ENCODE peak calls at places on chromosome 13, in eight cellular contexts. One of them, this sample, is unnamed.

GRCh38 chr13:73844986-73845385 is 289.2 kb downstream of the KLF12 start:
- DNase-seq in SK-N-MC: no peak
- DNase-seq in HCT116: no peak
- DNase-seq in H1: no peak
- DNase-seq in endothelial cell of umbilical vein: no peak
- DNase-seq in HepG2: no peak
- DNase-seq in GM12878: no peak
- DNase-seq in K562: no peak
- DNase-seq in this sample: no peak

GRCh38 chr13:64428196-64428595 is 2801.9 kb downstream of the PCDH9 start:
- DNase-seq in GM12878: no peak
- DNase-seq in K562: no peak
- DNase-seq in H1: no peak
- DNase-seq in endothelial cell of umbilical vein: no peak
- DNase-seq in HepG2: no peak
- DNase-seq in SK-N-MC: no peak
- DNase-seq in HCT116: no peak
- DNase-seq in this sample: no peak

GRCh38 chr13:24662195-24663088 is 17.8 kb upstream of the ATP12A start:
- DNase-seq in HCT116: no peak
- DNase-seq in H1: no peak
- DNase-seq in SK-N-MC: no peak
- DNase-seq in K562: no peak
- DNase-seq in endothelial cell of umbilical vein: no peak
- DNase-seq in GM12878: no peak
- DNase-seq in HepG2: no peak
- DNase-seq in this sample: no peak

GRCh38 chr13:99566125-99567083 is 65.1 kb downstream of the TM9SF2 start:
- DNase-seq in endothelial cell of umbilical vein: no peak
- DNase-seq in HepG2: no peak
- DNase-seq in SK-N-MC: no peak
- DNase-seq in HCT116: no peak
- DNase-seq in GM12878: no peak
- DNase-seq in K562: no peak
- DNase-seq in H1: no peak
- DNase-seq in this sample: peak; percentile 45

GRCh38 chr13:34127523-34127922 is 309.6 kb downstream of the RFC3 start:
- DNase-seq in H1: peak; percentile 10
- DNase-seq in HCT116: no peak
- DNase-seq in endothelial cell of umbilical vein: no peak
- DNase-seq in GM12878: no peak
- DNase-seq in HepG2: no peak
- DNase-seq in K562: no peak
- DNase-seq in SK-N-MC: no peak
- DNase-seq in this sample: peak; percentile 32

GRCh38 chr13:84366484-84366883 is 484.2 kb upstream of the SLITRK1 start:
- DNase-seq in K562: no peak
- DNase-seq in HCT116: no peak
- DNase-seq in GM12878: no peak
- DNase-seq in endothelial cell of umbilical vein: no peak
- DNase-seq in H1: no peak
- DNase-seq in SK-N-MC: no peak
- DNase-seq in HepG2: no peak
- DNase-seq in this sample: peak; percentile 0

GRCh38 chr13:54945978-54946377 is 1917.4 kb downstream of the OLFM4 start:
- DNase-seq in K562: no peak
- DNase-seq in HCT116: no peak
- DNase-seq in endothelial cell of umbilical vein: no peak
- DNase-seq in SK-N-MC: no peak
- DNase-seq in HepG2: no peak
- DNase-seq in GM12878: no peak
- DNase-seq in H1: no peak
- DNase-seq in this sample: peak; percentile 41

GRCh38 chr13:96473463-96474157 is 383.7 kb downstream of the HS6ST3 start:
- DNase-seq in SK-N-MC: no peak
- DNase-seq in H1: no peak
- DNase-seq in HCT116: no peak
- DNase-seq in K562: no peak
- DNase-seq in HepG2: no peak
- DNase-seq in GM12878: no peak
- DNase-seq in endothelial cell of umbilical vein: no peak
- DNase-seq in this sample: peak; percentile 46

GRCh38 chr13:75318138-75318833 is 163.7 kb downstream of the TBC1D4 start:
- DNase-seq in K562: no peak
- DNase-seq in endothelial cell of umbilical vein: no peak
- DNase-seq in HCT116: no peak
- DNase-seq in GM12878: no peak
- DNase-seq in HepG2: no peak
- DNase-seq in H1: no peak
- DNase-seq in SK-N-MC: no peak
- DNase-seq in this sample: no peak

GRCh38 chr13:80862466-80862865 is 521.5 kb upstream of the SPRY2 start:
- DNase-seq in SK-N-MC: no peak
- DNase-seq in HepG2: no peak
- DNase-seq in HCT116: no peak
- DNase-seq in K562: no peak
- DNase-seq in H1: no peak
- DNase-seq in endothelial cell of umbilical vein: no peak
- DNase-seq in GM12878: no peak
- DNase-seq in this sample: peak; percentile 35

GRCh38 chr13:40876020-40876738 is 86.8 kb downstream of the SLC25A15 start:
- DNase-seq in K562: no peak
- DNase-seq in endothelial cell of umbilical vein: no peak
- DNase-seq in GM12878: no peak
- DNase-seq in SK-N-MC: no peak
- DNase-seq in HepG2: no peak
- DNase-seq in HCT116: no peak
- DNase-seq in H1: no peak
- DNase-seq in this sample: no peak

GRCh38 chr13:89845874-89846273 is 1501.6 kb upstream of the MIR17HG start:
- DNase-seq in K562: no peak
- DNase-seq in SK-N-MC: no peak
- DNase-seq in H1: no peak
- DNase-seq in GM12878: no peak
- DNase-seq in endothelial cell of umbilical vein: no peak
- DNase-seq in HCT116: no peak
- DNase-seq in HepG2: no peak
- DNase-seq in this sample: no peak

GRCh38 chr13:50125306-50125555 is 110.0 kb downstream of the KCNRG start:
- DNase-seq in HCT116: no peak
- DNase-seq in SK-N-MC: no peak
- DNase-seq in endothelial cell of umbilical vein: no peak
- DNase-seq in GM12878: no peak
- DNase-seq in K562: no peak
- DNase-seq in H1: no peak
- DNase-seq in HepG2: no peak
- DNase-seq in this sample: no peak

GRCh38 chr13:22218784-22219183 is 547.9 kb downstream of the FGF9 start:
- DNase-seq in endothelial cell of umbilical vein: no peak
- DNase-seq in HCT116: no peak
- DNase-seq in K562: no peak
- DNase-seq in GM12878: no peak
- DNase-seq in SK-N-MC: no peak
- DNase-seq in H1: no peak
- DNase-seq in HepG2: no peak
- DNase-seq in this sample: no peak

GRCh38 chr13:44207476-44207875 is 166.1 kb upstream of the SERP2 start:
- DNase-seq in GM12878: no peak
- DNase-seq in H1: no peak
- DNase-seq in K562: no peak
- DNase-seq in SK-N-MC: no peak
- DNase-seq in HCT116: no peak
- DNase-seq in HepG2: no peak
- DNase-seq in endothelial cell of umbilical vein: no peak
- DNase-seq in this sample: no peak

GRCh38 chr13:44211753-44212152 is 161.9 kb upstream of the SERP2 start:
- DNase-seq in H1: no peak
- DNase-seq in K562: no peak
- DNase-seq in GM12878: no peak
- DNase-seq in endothelial cell of umbilical vein: no peak
- DNase-seq in SK-N-MC: no peak
- DNase-seq in HepG2: no peak
- DNase-seq in HCT116: no peak
- DNase-seq in this sample: no peak

GRCh38 chr13:44210525-44210924 is 163.1 kb upstream of the SERP2 start:
- DNase-seq in H1: no peak
- DNase-seq in SK-N-MC: no peak
- DNase-seq in GM12878: no peak
- DNase-seq in HepG2: no peak
- DNase-seq in endothelial cell of umbilical vein: no peak
- DNase-seq in K562: no peak
- DNase-seq in HCT116: no peak
- DNase-seq in this sample: no peak

GRCh38 chr13:44211286-44211685 is 162.3 kb upstream of the SERP2 start:
- DNase-seq in SK-N-MC: no peak
- DNase-seq in H1: no peak
- DNase-seq in HCT116: no peak
- DNase-seq in HepG2: no peak
- DNase-seq in GM12878: no peak
- DNase-seq in K562: no peak
- DNase-seq in endothelial cell of umbilical vein: no peak
- DNase-seq in this sample: no peak

DNA sequence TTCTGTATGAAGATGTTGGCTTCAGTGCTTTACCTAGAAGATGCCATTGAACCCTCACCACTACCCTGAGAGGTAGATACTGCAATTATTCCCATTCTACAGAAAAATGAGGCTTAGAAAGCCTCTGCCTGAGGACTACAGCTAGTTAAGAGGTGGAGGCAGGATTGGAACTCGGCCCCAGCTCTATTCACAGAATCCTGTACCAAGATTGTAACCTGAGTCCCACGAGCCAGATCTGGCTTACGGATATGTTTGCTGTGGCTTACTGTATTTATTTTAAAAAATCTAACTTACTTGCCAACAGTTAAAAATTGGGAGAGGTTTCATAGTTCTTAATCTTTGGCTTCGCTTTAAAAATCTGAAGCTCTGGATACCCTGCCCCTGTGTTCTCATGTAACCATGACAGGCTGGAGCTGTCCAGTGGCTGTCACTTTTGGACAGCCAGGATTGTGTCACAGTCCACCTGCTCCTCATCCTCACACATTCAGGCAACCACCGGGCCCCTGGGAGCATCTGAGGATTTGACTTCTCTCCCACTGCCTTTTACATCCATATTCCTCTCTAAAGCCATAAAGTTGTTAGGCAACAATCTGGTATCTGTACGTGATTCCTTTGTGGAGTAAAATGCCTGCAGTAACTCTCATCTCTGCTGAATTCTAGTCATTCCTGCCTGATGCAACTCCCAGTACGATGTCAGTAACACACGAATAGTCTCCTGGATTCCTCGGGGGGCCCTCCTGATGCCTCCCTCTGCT is 160.8 kb upstream of the SERP2 start:
- DNase-seq in SK-N-MC: no peak
- DNase-seq in endothelial cell of umbilical vein: no peak
- DNase-seq in H1: no peak
- DNase-seq in HCT116: no peak
- DNase-seq in HepG2: no peak
- DNase-seq in GM12878: no peak
- DNase-seq in K562: no peak
- DNase-seq in this sample: peak; percentile 19
- TF ChIP-seq POLR2AphosphoS5 in SK-N-MC: no peak
- TF ChIP-seq POLR2AphosphoS5 in endothelial cell of umbilical vein: no peak
- TF ChIP-seq POLR2AphosphoS5 in H1: no peak
- TF ChIP-seq POLR2AphosphoS5 in HCT116: no peak
- TF ChIP-seq POLR2AphosphoS5 in HepG2: no peak
- TF ChIP-seq POLR2AphosphoS5 in GM12878: no peak
- TF ChIP-seq POLR2AphosphoS5 in K562: no peak
- TF ChIP-seq POLR2AphosphoS5 in this sample: no peak

GRCh38 chr13:27965740-27966640 is 3.1 kb downstream of the CDX2 start:
- DNase-seq in HepG2: no peak
- DNase-seq in K562: no peak
- DNase-seq in GM12878: no peak
- DNase-seq in H1: peak; percentile 91
- DNase-seq in endothelial cell of umbilical vein: no peak
- DNase-seq in HCT116: no peak
- DNase-seq in SK-N-MC: no peak
- DNase-seq in this sample: peak; percentile 93

GRCh38 chr13:27965343-27965739 is 3.8 kb downstream of the CDX2 start:
- DNase-seq in H1: no peak
- DNase-seq in K562: no peak
- DNase-seq in GM12878: no peak
- DNase-seq in endothelial cell of umbilical vein: no peak
- DNase-seq in HCT116: no peak
- DNase-seq in SK-N-MC: no peak
- DNase-seq in HepG2: no peak
- DNase-seq in this sample: peak; percentile 52

GRCh38 chr13:27966641-27967202 is 2.4 kb downstream of the CDX2 start:
- DNase-seq in H1: no peak
- DNase-seq in HepG2: no peak
- DNase-seq in GM12878: no peak
- DNase-seq in K562: no peak
- DNase-seq in HCT116: no peak
- DNase-seq in endothelial cell of umbilical vein: no peak
- DNase-seq in SK-N-MC: no peak
- DNase-seq in this sample: peak; percentile 82

GRCh38 chr13:27962982-27963381 is 6.1 kb downstream of the CDX2 start:
- DNase-seq in HepG2: no peak
- DNase-seq in SK-N-MC: no peak
- DNase-seq in K562: no peak
- DNase-seq in GM12878: no peak
- DNase-seq in H1: no peak
- DNase-seq in endothelial cell of umbilical vein: no peak
- DNase-seq in HCT116: no peak
- DNase-seq in this sample: no peak

GRCh38 chr13:27964741-27965323 is 4.3 kb downstream of the CDX2 start:
- DNase-seq in endothelial cell of umbilical vein: no peak
- DNase-seq in GM12878: no peak
- DNase-seq in SK-N-MC: no peak
- DNase-seq in HepG2: no peak
- DNase-seq in K562: no peak
- DNase-seq in H1: no peak
- DNase-seq in HCT116: no peak
- DNase-seq in this sample: no peak
- TF ChIP-seq EZH2 in endothelial cell of umbilical vein: no peak
- TF ChIP-seq EZH2 in GM12878: no peak
- TF ChIP-seq EZH2 in SK-N-MC: no peak
- TF ChIP-seq EZH2 in HepG2: no peak
- TF ChIP-seq EZH2 in K562: no peak
- TF ChIP-seq EZH2 in H1: peak; percentile 84
- TF ChIP-seq EZH2 in HCT116: no peak
- TF ChIP-seq EZH2 in this sample: no peak

GRCh38 chr13:26585136-26585535 is 27.7 kb downstream of the WASF3 start:
- DNase-seq in HepG2: no peak
- DNase-seq in GM12878: no peak
- DNase-seq in H1: no peak
- DNase-seq in HCT116: no peak
- DNase-seq in K562: no peak
- DNase-seq in SK-N-MC: no peak
- DNase-seq in endothelial cell of umbilical vein: no peak
- DNase-seq in this sample: no peak
- H3K27ac ChIP-seq in HepG2: no peak overlapping the region
- H3K27ac ChIP-seq in GM12878: no peak overlapping the region
- H3K27ac ChIP-seq in H1: no peak overlapping the region
- H3K27ac ChIP-seq in HCT116: no peak overlapping the region
- H3K27ac ChIP-seq in K562: no peak overlapping the region
- H3K27ac ChIP-seq in SK-N-MC: no peak overlapping the region
- H3K27ac ChIP-seq in endothelial cell of umbilical vein: peak overlapping the region; percentile 82
- H3K27ac ChIP-seq in this sample: no peak overlapping the region

DNA sequence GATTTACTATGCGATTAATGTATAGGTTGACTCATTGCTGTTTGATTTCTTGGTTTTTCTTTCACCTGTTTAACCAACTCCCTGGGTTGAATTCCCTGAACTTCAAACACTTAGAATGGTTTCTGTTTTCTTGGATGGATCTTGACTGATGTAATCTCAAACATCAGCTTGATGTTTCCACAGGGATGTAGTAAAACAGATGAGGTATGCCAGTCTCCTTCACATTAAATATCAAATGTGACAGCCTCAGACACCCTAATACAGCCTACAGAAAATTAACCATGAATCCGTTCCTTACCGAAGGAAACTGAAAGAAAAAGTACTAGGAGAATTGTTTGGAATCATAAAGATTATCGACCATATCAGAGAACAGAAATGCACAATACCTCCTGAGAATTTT is 631.2 kb downstream of the GPC5 start:
- DNase-seq in GM12878: no peak
- DNase-seq in HepG2: no peak
- DNase-seq in H1: no peak
- DNase-seq in HCT116: no peak
- DNase-seq in K562: no peak
- DNase-seq in SK-N-MC: no peak
- DNase-seq in endothelial cell of umbilical vein: no peak
- DNase-seq in this sample: no peak
- TF ChIP-seq POLR2AphosphoS5 in GM12878: no peak
- TF ChIP-seq POLR2AphosphoS5 in HepG2: no peak
- TF ChIP-seq POLR2AphosphoS5 in H1: no peak
- TF ChIP-seq POLR2AphosphoS5 in HCT116: no peak
- TF ChIP-seq POLR2AphosphoS5 in K562: no peak
- TF ChIP-seq POLR2AphosphoS5 in SK-N-MC: no peak
- TF ChIP-seq POLR2AphosphoS5 in endothelial cell of umbilical vein: no peak
- TF ChIP-seq POLR2AphosphoS5 in this sample: no peak

This sample was measured in GM23338.